ENCODE peak calls at places on chromosomes 2 and 18, in nine cellular contexts. U is cardiac fibroblast, A is HepG2, O is neural progenitor cell, J is Peyer's patch, F is heart right ventricle, Q is HCT116, H is pancreas, N is lower lobe of right lung. I is an unnamed sample.

GRCh38 chr2:128626758-128627515 is 308.3 kb upstream of the HS6ST1 start:
- DNase-seq in U (peak; percentile 6), A (no peak), O (no peak), J (no peak), F (no peak), Q (no peak), H (peak; percentile 35), N (peak; percentile 38), I (peak; percentile 15)

GRCh38 chr2:31404302-31404701 is 10.2 kb downstream of the XDH start:
- DNase-seq in U (no peak), A (no peak), O (no peak), J (no peak), F (no peak), Q (no peak), H (no peak), N (no peak), I (no peak)

GRCh38 chr2:148802448-148803220 is 72.4 kb upstream of the KIF5C start:
- DNase-seq in U (peak; percentile 28), A (no peak), O (no peak), J (no peak), F (no peak), Q (no peak), H (no peak), N (no peak), I (no peak)

GRCh38 chr2:218291934-218292699 is at the start of gene TMBIM1:
- DNase-seq in U (peak; percentile 72), A (peak; percentile 72), O (peak; percentile 89), J (peak; percentile 76), F (peak; percentile 85), Q (no peak), H (peak; percentile 94), N (peak; percentile 89), I (peak; percentile 70)

GRCh38 chr2:55150834-55151233 is 81.3 kb downstream of the CLHC1 start:
- DNase-seq in U (no peak), A (no peak), O (no peak), J (peak; percentile 44), F (no peak), Q (no peak), H (no peak), N (peak; percentile 64), I (peak; percentile 73)

GRCh38 chr2:20614201-20615045 is 36.5 kb downstream of the HS1BP3 start:
- DNase-seq in U (no peak), A (peak; percentile 73), O (peak; percentile 83), J (no peak), F (no peak), Q (no peak), H (peak; percentile 57), N (peak; percentile 58), I (no peak)

GRCh38 chr2:235324324-235324723 is 169.5 kb upstream of the AGAP1 start:
- DNase-seq in U (no peak), A (no peak), O (peak; percentile 41), J (no peak), F (no peak), Q (no peak), H (no peak), N (no peak), I (no peak)

GRCh38 chr2:158969717-158970521 is 1.5 kb downstream of the TANC1 start:
- DNase-seq in U (peak; percentile 26), A (no peak), O (peak; percentile 41), J (no peak), F (peak; percentile 55), Q (no peak), H (peak; percentile 80), N (peak; percentile 54), I (no peak)

GRCh38 chr2:187442778-187443177 is 5.3 kb downstream of the CALCRL start:
- DNase-seq in U (no peak), A (no peak), O (no peak), J (no peak), F (no peak), Q (no peak), H (no peak), N (no peak), I (no peak)

GRCh38 chr2:197109326-197109725 is 182.8 kb upstream of the PGAP1 start:
- DNase-seq in U (no peak), A (no peak), O (no peak), J (no peak), F (no peak), Q (no peak), H (no peak), N (no peak), I (no peak)

GRCh38 chr2:197115325-197115724 is 188.8 kb upstream of the PGAP1 start:
- DNase-seq in U (no peak), A (no peak), O (no peak), J (no peak), F (no peak), Q (no peak), H (no peak), N (no peak), I (no peak)

GRCh38 chr2:197108758-197109157 is 182.3 kb upstream of the PGAP1 start:
- DNase-seq in U (peak; percentile 98), A (no peak), O (no peak), J (no peak), F (peak; percentile 80), Q (no peak), H (no peak), N (no peak), I (no peak)

GRCh38 chr2:197116306-197116879 is 189.9 kb upstream of the PGAP1 start:
- DNase-seq in U (no peak), A (no peak), O (no peak), J (no peak), F (no peak), Q (no peak), H (no peak), N (no peak), I (no peak)

GRCh38 chr2:197113221-197113831 is 186.8 kb upstream of the PGAP1 start:
- DNase-seq in U (peak; percentile 62), A (peak; percentile 12), O (peak; percentile 27), J (no peak), F (no peak), Q (peak; percentile 18), H (no peak), N (no peak), I (no peak)
- TF ChIP-seq CTCF in U (peak; percentile 29), A (peak; percentile 58), O (peak; percentile 70), J (peak; percentile 72), F (peak; percentile 61), Q (peak; percentile 48), H (peak; percentile 50), N (peak; percentile 69), I (peak; percentile 83)

GRCh38 chr2:240586919-240587800 is 626 bp downstream of the CAPN10 start:
- DNase-seq in U (peak; percentile 28), A (peak; percentile 58), O (peak; percentile 82), J (peak; percentile 39), F (peak; percentile 6), Q (no peak), H (peak; percentile 69), N (peak; percentile 74), I (no peak)
- TF ChIP-seq CTCF in U (no peak), A (peak; percentile 16), O (no peak), J (no peak), F (no peak), Q (no peak), H (no peak), N (no peak), I (no peak)

DNA sequence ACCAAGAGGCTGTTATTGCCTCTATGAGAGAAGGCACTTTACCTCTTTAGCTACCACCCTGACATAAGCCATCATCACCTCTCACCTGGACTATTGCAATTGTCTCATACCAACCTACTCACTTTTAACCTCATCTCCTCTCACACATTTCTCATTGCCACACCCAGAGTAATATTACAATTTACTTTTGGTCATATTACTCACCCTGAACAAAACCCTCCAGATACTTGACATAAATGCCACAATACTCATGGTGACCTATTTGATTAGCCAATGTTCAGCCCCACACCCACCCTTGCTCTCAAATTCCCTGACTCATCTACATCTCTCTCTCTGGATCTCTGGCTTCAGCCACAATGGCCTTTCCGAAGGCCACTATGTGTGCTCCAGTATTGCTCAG is 90.9 kb upstream of the CDH7 start:
- DNase-seq in U (no peak), A (no peak), O (no peak), J (no peak), F (no peak), Q (no peak), H (no peak), N (no peak), I (no peak)
- TF ChIP-seq CTCF in U (no peak), A (no peak), O (no peak), J (no peak), F (no peak), Q (no peak), H (no peak), N (no peak), I (no peak)

DNA sequence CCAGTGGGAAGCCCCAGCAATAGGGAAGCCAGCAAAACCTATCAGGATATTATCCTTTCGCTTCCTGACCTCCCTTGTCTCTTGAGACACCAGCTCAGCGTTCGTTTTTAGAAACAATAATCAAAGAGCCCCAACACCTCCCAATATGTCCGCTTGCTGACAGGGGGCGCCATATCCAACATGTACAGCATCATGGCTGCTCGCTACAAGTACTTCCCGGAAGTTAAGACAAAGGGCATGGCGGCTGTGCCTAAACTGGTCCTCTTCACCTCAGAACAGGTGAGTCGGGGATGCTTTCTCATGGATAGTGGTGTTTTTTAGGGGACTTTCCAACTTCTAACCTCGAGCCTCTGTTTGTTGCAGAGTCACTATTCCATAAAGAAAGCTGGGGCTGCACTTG is 28.7 kb downstream of the GAD1 start:
- DNase-seq in U (no peak), A (no peak), O (peak; percentile 55), J (no peak), F (no peak), Q (peak; percentile 10), H (no peak), N (no peak), I (no peak)
- TF ChIP-seq CTCF in U (no peak), A (peak; percentile 30), O (peak; percentile 58), J (no peak), F (no peak), Q (peak; percentile 65), H (no peak), N (no peak), I (no peak)

GRCh38 chr2:777051-777450 is 99.8 kb upstream of the TMEM18 start:
- DNase-seq in U (no peak), A (no peak), O (no peak), J (no peak), F (no peak), Q (no peak), H (no peak), N (no peak), I (no peak)

GRCh38 chr2:778680-779350 is 101.6 kb upstream of the TMEM18 start:
- DNase-seq in U (no peak), A (no peak), O (no peak), J (no peak), F (no peak), Q (no peak), H (no peak), N (no peak), I (no peak)

GRCh38 chr2:776038-776437 is 98.8 kb upstream of the TMEM18 start:
- DNase-seq in U (no peak), A (no peak), O (no peak), J (no peak), F (no peak), Q (no peak), H (no peak), N (no peak), I (no peak)

GRCh38 chr2:776517-776916 is 99.3 kb upstream of the TMEM18 start:
- DNase-seq in U (no peak), A (no peak), O (no peak), J (no peak), F (no peak), Q (no peak), H (no peak), N (no peak), I (no peak)

DNA sequence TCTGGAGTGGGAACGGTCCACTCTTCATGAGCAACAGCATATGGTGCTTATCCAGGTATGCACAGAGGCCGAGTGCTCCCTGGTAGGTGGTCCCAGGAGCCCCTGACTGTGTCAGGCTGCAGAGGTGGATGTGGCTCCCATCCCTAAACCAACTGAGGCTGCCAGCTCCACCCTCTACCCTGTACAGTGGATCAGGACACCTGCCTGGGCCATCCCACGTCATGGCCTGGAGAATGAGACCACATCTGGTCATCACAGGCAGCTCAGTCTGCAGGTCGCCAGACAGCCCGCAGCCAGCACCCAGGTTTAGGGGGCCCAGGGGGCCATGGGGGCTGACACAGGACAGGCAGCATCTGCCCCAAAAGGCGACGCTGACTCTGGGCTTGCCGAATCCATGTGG is 100.3 kb upstream of the TMEM18 start:
- DNase-seq in U (no peak), A (no peak), O (no peak), J (no peak), F (no peak), Q (no peak), H (no peak), N (no peak), I (no peak)
- TF ChIP-seq CTCF in U (no peak), A (no peak), O (no peak), J (no peak), F (no peak), Q (no peak), H (no peak), N (no peak), I (no peak)

I was measured in CD14-positive monocyte.